ENCODE peak calls at places on chromosomes 13 and 19, in four cellular contexts. N is cardiac fibroblast, J is cardiac muscle cell, X is pancreas. C is an unnamed sample.

GRCh38 chr13:90281709-90282108 is 1065.8 kb upstream of the MIR17HG start:
- DNase-seq in X (no peak), N (no peak), J (no peak), C (no peak)

GRCh38 chr13:91357613-91358383 is 10.3 kb downstream of the MIR17HG start:
- DNase-seq in J (no peak), X (no peak), N (no peak), C (no peak)

GRCh38 chr13:105937451-105937850 is 598.0 kb downstream of the EFNB2 start:
- DNase-seq in N (no peak), X (no peak), J (no peak), C (no peak)

GRCh38 chr19:823565-824121 is 1.9 kb upstream of the PLPPR3 start:
- DNase-seq in N (no peak), X (no peak), J (no peak), C (no peak)

GRCh38 chr13:99931462-99931861 is 40.1 kb downstream of the ZIC5 start:
- DNase-seq in J (no peak), N (no peak), X (no peak), C (no peak)

GRCh38 chr13:92767468-92767867 is 459.1 kb upstream of the GPC6 start:
- DNase-seq in N (no peak), X (no peak), J (no peak), C (no peak)

GRCh38 chr13:22961835-22962537 is 218.8 kb upstream of the SGCG start:
- DNase-seq in J (no peak), X (no peak), N (no peak), C (no peak)

GRCh38 chr13:50322006-50322405 is 306.8 kb downstream of the KCNRG start:
- DNase-seq in X (no peak), N (peak), J (no peak), C (no peak)

GRCh38 chr19:38784224-38784623 is 4.8 kb upstream of the LGALS7B start:
- DNase-seq in N (no peak), X (no peak), J (no peak), C (no peak)

GRCh38 chr13:48146122-48146521 is 51.2 kb upstream of the MED4 start:
- DNase-seq in J (no peak), X (no peak), N (no peak), C (no peak)

GRCh38 chr13:46051958-46052313 is 610 bp downstream of the ZC3H13 start:
- DNase-seq in N (no peak), J (no peak), X (no peak), C (no peak)

GRCh38 chr13:77521194-77521593 is 14.3 kb upstream of the SCEL start:
- DNase-seq in N (peak), X (no peak), J (no peak), C (no peak)

GRCh38 chr19:9309974-9310446 is 372 bp upstream of the ZNF699 start:
- DNase-seq in N (peak), X (no peak), J (peak), C (peak)

GRCh38 chr19:30711296-30711695 is 339.1 kb downstream of the ZNF536 start:
- DNase-seq in J (no peak), N (no peak), X (no peak), C (no peak)

GRCh38 chr13:98930014-98930625 is 47.7 kb downstream of the DOCK9 start:
- DNase-seq in J (no peak), X (no peak), N (no peak), C (no peak)

GRCh38 chr13:78638216-78638615 is 20.7 kb downstream of the OBI1 start:
- DNase-seq in N (no peak), J (no peak), X (no peak), C (no peak)

GRCh38 chr13:52738719-52739467 is 727 bp downstream of the CNMD start:
- DNase-seq in N (no peak), X (peak), J (peak), C (no peak)

GRCh38 chr19:20385056-20385455 is 180.5 kb downstream of the ZNF737 start:
- DNase-seq in N (no peak), X (no peak), J (no peak), C (no peak)

GRCh38 chr19:584240-585001 is 5.3 kb upstream of the HCN2 start:
- DNase-seq in X (peak), N (peak), J (peak), C (no peak)

GRCh38 chr13:63285426-63285825 is 1869.8 kb upstream of the PCDH20 start:
- DNase-seq in X (no peak), J (no peak), N (no peak), C (no peak)

GRCh38 chr19:36771275-36772231 is 1.1 kb downstream of the ZNF850 start:
- DNase-seq in J (peak), X (no peak), N (peak), C (peak)

GRCh38 chr19:53903055-53903680 is 5.9 kb upstream of the CACNG7 start:
- DNase-seq in N (peak), X (no peak), J (peak), C (peak)

GRCh38 chr13:74097116-74097515 is 37.1 kb downstream of the KLF12 start:
- DNase-seq in N (no peak), J (no peak), X (no peak), C (no peak)

GRCh38 chr13:101433895-101434294 is 17.6 kb upstream of the NALCN start:
- DNase-seq in N (no peak), J (no peak), X (no peak), C (no peak)

GRCh38 chr13:113560645-113561416 is 23.7 kb upstream of the TFDP1 start:
- DNase-seq in X (no peak), J (no peak), N (no peak), C (no peak)

GRCh38 chr13:70415141-70415540 is 306.9 kb upstream of the KLHL1 start:
- DNase-seq in J (no peak), X (no peak), N (no peak), C (no peak)

GRCh38 chr13:26502826-26503225 is 54.7 kb upstream of the WASF3 start:
- DNase-seq in X (no peak), N (peak), J (no peak), C (no peak)

GRCh38 chr19:38795549-38795948 is 6.5 kb downstream of the LGALS7B start:
- DNase-seq in N (no peak), X (no peak), J (no peak), C (no peak)

GRCh38 chr13:32314968-32315254 is 252 bp downstream of the ZAR1L start:
- DNase-seq in J (peak), N (peak), X (no peak), C (no peak)

GRCh38 chr19:11166281-11167142 is 10.9 kb upstream of the SPC24 start:
- DNase-seq in N (peak), J (no peak), X (no peak), C (peak)

GRCh38 chr19:37572203-37572602 is 22.4 kb downstream of the ZNF571 start:
- DNase-seq in X (no peak), N (peak), J (no peak), C (no peak)

GRCh38 chr13:112980441-112980840 is 11.4 kb downstream of the MCF2L start:
- DNase-seq in N (no peak), X (no peak), J (no peak), C (no peak)

GRCh38 chr19:406999-407491 is 1.9 kb downstream of the C2CD4C start:
- DNase-seq in N (no peak), J (no peak), X (peak), C (no peak)

GRCh38 chr13:104773775-104774174 is 1707.6 kb upstream of the SLC10A2 start:
- DNase-seq in X (no peak), J (peak), N (peak), C (no peak)

GRCh38 chr19:5354403-5354802 is 13.8 kb upstream of the PTPRS start:
- DNase-seq in X (no peak), N (peak), J (no peak), C (no peak)

GRCh38 chr19:10898633-10899032 is 27.3 kb downstream of the CARM1 start:
- DNase-seq in N (no peak), J (no peak), X (no peak), C (no peak)

GRCh38 chr13:73556902-73557301 is 498.1 kb downstream of the KLF5 start:
- DNase-seq in N (peak), X (no peak), J (no peak), C (no peak)

GRCh38 chr13:41231786-41232185 is 31.6 kb downstream of the MTRF1 start:
- DNase-seq in X (peak), N (peak), J (peak), C (no peak)

GRCh38 chr13:40624338-40624737 is 42.1 kb downstream of the FOXO1 start:
- DNase-seq in X (no peak), J (no peak), N (peak), C (no peak)

GRCh38 chr19:39937094-39937493 is 2.7 kb upstream of the FCGBP start:
- DNase-seq in X (no peak), J (no peak), N (no peak), C (no peak)

DNA sequence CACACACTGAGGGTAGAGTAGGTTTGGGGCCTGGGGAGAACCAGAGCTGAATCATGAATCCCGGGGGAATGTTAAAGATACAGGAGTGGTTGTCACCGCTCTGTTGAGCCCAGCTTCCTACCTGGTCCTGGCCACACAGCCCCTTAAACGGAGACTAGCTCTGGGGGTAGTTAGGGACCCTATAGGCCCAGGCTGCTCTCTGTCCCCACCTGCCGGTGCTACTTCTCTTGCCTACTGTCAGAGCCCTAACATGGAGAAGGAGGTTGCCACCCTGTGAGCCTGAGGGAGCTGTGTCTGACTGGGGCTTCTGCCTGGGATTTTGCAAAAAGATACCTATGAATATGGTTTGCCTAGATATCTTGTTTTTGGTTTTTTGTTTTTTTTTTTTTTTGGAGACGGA is 36.6 kb upstream of the ZNF429 start:
- DNase-seq in J (peak), N (no peak), X (no peak), C (no peak)
- TF ChIP-seq CTCF in J (no peak), N (no peak), X (no peak), C (no peak)

GRCh38 chr19:33064117-33064777 is 441 bp downstream of the RHPN2 start:
- DNase-seq in J (peak), X (peak), N (no peak), C (no peak)
- TF ChIP-seq CTCF in J (no peak), X (no peak), N (no peak), C (no peak)

GRCh38 chr13:108728370-108728769 is 99.0 kb downstream of the MYO16 start:
- DNase-seq in J (peak), N (no peak), X (no peak), C (no peak)
- TF ChIP-seq CTCF in J (no peak), N (no peak), X (no peak), C (no peak)

DNA sequence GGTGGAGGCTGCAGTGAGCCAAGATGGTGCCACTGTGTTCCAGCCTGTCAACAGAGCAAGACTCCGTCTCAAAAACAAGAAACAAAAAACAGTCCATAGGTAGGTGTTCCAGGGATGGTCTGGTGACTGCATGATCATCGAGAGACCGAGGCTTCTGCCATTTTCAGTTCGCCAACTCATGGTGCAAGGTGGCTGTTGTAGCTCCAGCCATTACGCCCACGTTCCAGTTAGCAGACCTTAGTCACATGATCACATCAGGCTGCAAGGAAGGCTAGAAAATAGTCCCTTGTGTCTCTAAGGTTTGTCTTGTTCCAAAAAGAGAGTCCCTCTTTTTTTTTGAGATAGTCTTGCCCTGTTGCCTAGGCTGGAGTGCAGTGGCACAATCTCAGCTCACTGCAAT is 3.1 kb upstream of the CLASRP start:
- DNase-seq in N (no peak), J (no peak), X (no peak), C (no peak)
- TF ChIP-seq CTCF in N (no peak), J (no peak), X (no peak), C (no peak)

DNA sequence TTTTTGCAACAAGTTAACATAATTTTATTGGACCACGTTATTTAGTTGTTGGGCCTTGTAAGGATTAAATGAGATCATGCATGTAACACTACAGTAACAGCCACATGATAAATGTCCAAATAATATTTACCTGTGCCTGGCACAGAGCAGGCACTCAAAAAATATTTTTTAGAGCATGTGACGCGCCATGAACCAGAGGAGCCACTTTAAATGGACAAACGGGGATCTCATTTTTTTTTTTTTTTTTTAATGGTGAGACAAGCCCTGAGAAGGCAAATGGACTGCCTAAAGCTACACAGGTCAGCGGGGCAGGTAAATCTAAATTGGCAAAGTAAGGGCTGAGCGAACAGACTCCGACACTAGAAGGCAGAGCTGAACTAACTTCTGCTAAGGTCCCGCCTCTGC is 840 bp upstream of the RPS19 start:
- DNase-seq in N (no peak), X (no peak), J (no peak), C (no peak)
- TF ChIP-seq CTCF in N (no peak), X (no peak), J (no peak), C (no peak)

DNA sequence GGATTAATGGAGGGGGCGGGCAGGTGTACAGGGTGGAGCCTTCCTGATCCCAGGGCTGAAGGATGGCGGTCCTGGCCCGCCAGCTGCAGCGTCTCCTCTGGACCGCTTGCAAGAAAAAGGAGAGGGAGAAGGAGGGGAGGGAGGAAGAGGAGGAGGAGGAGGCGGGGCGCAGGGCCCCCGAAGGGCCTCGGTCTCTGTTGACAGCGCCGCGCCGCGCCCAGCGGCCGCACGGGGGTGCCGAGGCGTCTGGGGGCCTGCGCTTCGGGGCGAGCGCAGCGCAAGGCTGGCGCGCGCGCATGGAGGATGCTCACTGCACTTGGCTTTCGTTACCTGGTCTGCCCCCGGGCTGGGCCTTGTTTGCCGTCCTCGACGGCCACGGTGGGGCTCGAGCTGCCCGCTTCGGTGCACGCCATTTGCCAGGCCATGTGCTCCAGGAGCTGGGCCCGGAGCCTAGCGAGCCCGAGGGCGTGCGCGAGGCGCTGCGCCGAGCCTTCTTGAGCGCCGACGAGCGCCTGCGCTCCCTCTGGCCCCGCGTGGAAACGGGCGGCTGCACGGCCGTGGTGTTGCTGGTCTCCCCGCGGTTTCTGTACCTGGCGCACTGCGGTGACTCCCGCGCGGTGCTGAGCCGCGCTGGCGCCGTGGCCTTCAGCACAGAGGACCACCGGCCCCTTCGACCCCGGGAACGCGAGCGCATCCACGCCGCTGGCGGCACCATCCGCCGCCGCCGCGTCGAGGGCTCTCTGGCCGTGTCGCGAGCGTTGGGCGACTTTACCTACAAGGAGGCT is at the start of gene PPM1N:
- DNase-seq in J (peak), N (peak), X (peak), C (no peak)
- TF ChIP-seq CTCF in J (peak), N (no peak), X (no peak), C (no peak)

DNA sequence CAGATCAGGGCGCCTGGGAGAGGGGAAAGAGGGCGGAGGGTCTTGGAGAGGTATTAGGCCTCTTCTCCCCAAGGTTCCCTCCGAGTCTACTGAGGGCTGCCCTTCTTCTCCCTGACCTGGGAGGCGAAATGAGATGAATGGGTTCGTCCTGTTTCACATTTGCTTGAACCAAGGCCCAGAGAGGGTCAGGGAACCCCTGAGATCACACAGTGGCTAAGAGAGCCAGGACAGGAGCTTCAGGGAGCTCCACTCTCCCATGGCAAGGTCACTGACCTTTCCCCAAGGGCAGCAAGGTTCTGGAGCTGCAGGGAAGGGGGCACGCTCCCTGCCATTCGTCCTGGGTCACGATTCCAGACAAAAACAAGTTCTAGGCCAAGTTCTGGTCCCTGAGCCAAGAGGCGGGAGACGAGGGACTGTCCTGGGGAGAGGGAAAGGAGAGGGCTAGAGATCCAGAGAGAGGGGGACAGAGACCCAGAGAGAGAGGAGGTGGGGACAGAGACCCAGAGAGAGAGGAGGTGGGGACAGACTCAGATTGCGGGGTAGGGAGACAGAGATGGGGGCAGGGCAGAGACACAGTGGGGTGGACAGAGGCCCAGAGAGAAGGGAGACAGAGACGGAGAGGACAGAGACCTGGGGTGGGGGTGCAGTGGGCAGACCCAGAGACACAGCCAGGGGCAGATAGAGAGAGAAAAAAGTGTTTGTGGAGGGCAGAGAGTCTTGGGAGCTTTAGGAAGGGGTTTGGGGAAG is 541 bp downstream of the ASPDH start:
- DNase-seq in N (no peak), J (no peak), X (peak), C (no peak)
- TF ChIP-seq CTCF in N (no peak), J (no peak), X (no peak), C (no peak)

DNA sequence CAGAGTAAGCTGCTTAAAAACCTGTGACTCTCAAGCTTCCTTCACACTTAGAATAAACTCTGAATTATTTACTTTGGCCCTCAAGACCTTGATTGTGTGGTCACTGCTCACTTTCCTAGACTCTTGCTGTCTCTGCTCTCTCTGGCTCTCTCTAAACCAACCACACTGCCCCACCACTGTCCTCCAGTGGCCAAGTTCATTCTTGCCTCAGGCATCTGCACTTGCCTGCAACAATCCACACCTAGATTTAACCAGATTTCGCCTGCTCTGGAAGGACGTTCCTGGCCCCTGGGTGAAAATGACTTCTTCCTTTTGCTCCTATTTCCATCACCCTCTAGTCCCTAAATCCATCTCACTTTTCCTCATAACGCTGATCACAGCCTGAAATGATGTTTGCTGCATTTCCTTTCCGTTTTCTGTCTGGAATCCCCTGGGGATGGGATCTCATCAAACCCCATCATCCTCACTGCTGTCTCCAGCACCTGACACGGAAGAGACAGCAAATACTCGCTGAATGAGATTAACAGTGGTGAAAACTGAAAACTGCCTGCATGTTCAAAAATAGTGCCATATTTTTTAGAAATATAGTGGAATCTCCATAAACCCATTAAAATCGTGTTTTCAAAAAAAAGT is 232.6 kb downstream of the UQCRFS1 start:
- DNase-seq in J (peak), N (peak), X (no peak), C (no peak)
- TF ChIP-seq CTCF in J (peak), N (peak), X (no peak), C (peak)

GRCh38 chr19:18385675-18386542 is at the start of gene GDF15:
- DNase-seq in N (peak), J (peak), X (peak), C (peak)
- TF ChIP-seq CTCF in N (peak), J (peak), X (peak), C (peak)

GRCh38 chr13:111115841-111116500 is 861 bp downstream of the ARHGEF7 start:
- DNase-seq in N (peak), X (no peak), J (peak), C (peak)
- TF ChIP-seq CTCF in N (no peak), X (no peak), J (no peak), C (no peak)